ENCODE peak calls at places on chromosomes 1 and 21, in eight cellular contexts. D is mucosa of descending colon, O is stomach, M is choroid plexus epithelial cell, J is astrocyte of the spinal cord, H is prostate gland, U is A549, A is lower leg skin. V is an unnamed sample.

GRCh38 chr21:29486306-29486705 is 187.6 kb downstream of the BACH1 start:
- DNase-seq in D (no peak), O (no peak), M (no peak), J (no peak), H (no peak), U (no peak), A (no peak), V (no peak)

GRCh38 chr1:108570128-108570527 is 10.2 kb downstream of the EEIG2 start:
- DNase-seq in D (no peak), O (no peak), M (peak), J (no peak), H (no peak), U (peak), A (no peak), V (peak)

GRCh38 chr1:6359568-6360496 is 33.7 kb downstream of the ACOT7 start:
- DNase-seq in D (peak), O (peak), M (peak), J (peak), H (peak), U (no peak), A (no peak), V (peak)

GRCh38 chr1:151371744-151372410 is 628 bp downstream of the SELENBP1 start:
- DNase-seq in D (peak), O (peak), M (no peak), J (peak), H (no peak), U (peak), A (no peak), V (peak)

GRCh38 chr1:40076895-40077312 is 20.1 kb downstream of the PPT1 start:
- DNase-seq in D (no peak), O (no peak), M (peak), J (peak), H (no peak), U (no peak), A (peak), V (peak)

GRCh38 chr1:46480959-46481646 is 8.5 kb upstream of the DMBX1 start:
- DNase-seq in D (no peak), O (no peak), M (no peak), J (no peak), H (no peak), U (no peak), A (no peak), V (peak)

GRCh38 chr21:43755820-43756594 is 20.1 kb downstream of the CSTB start:
- DNase-seq in D (no peak), O (no peak), M (no peak), J (no peak), H (no peak), U (no peak), A (no peak), V (no peak)

GRCh38 chr1:173954179-173954578 is 37.1 kb upstream of the SERPINC1 start:
- DNase-seq in D (no peak), O (no peak), M (peak), J (peak), H (no peak), U (no peak), A (no peak), V (no peak)

GRCh38 chr1:33548319-33548718 is 75.9 kb downstream of the ZSCAN20 start:
- DNase-seq in D (no peak), O (no peak), M (no peak), J (no peak), H (no peak), U (no peak), A (no peak), V (no peak)

GRCh38 chr1:227897704-227898438 is 49.9 kb downstream of the WNT9A start:
- DNase-seq in D (no peak), O (peak), M (no peak), J (no peak), H (no peak), U (no peak), A (no peak), V (no peak)

GRCh38 chr1:192808588-192809285 is at the start of gene RGS2:
- DNase-seq in D (peak), O (peak), M (peak), J (peak), H (peak), U (peak), A (peak), V (peak)

GRCh38 chr1:237205400-237206064 is 163.5 kb downstream of the RYR2 start:
- DNase-seq in D (no peak), O (no peak), M (peak), J (peak), H (no peak), U (no peak), A (no peak), V (peak)

GRCh38 chr21:33901421-33902288 is 13.9 kb downstream of the ATP5PO start:
- DNase-seq in D (peak), O (no peak), M (peak), J (peak), H (peak), U (no peak), A (no peak), V (peak)

GRCh38 chr1:44812822-44813543 is 4.7 kb downstream of the BTBD19 start:
- DNase-seq in D (no peak), O (no peak), M (peak), J (no peak), H (no peak), U (no peak), A (no peak), V (no peak)

GRCh38 chr1:5448486-5448885 is 543.7 kb downstream of the NPHP4 start:
- DNase-seq in D (no peak), O (no peak), M (no peak), J (no peak), H (no peak), U (no peak), A (no peak), V (no peak)

GRCh38 chr1:184533049-184533448 is 146.2 kb downstream of the C1orf21 start:
- DNase-seq in D (no peak), O (no peak), M (no peak), J (no peak), H (no peak), U (no peak), A (no peak), V (no peak)

GRCh38 chr1:119968068-119968492 is 71.8 kb upstream of the ADAM30 start:
- DNase-seq in D (peak), O (peak), M (peak), J (peak), H (no peak), U (peak), A (peak), V (peak)

GRCh38 chr1:910881-911721 is 12.6 kb upstream of the SAMD11 start:
- DNase-seq in D (no peak), O (peak), M (no peak), J (no peak), H (no peak), U (peak), A (no peak), V (no peak)

GRCh38 chr1:235888119-235888643 is 21.5 kb upstream of the LYST start:
- DNase-seq in D (no peak), O (no peak), M (no peak), J (no peak), H (no peak), U (no peak), A (no peak), V (no peak)

GRCh38 chr1:231550448-231550781 is 21.9 kb downstream of the TSNAX start:
- DNase-seq in D (no peak), O (no peak), M (peak), J (peak), H (no peak), U (peak), A (no peak), V (peak)

GRCh38 chr1:100543640-100544039 is 5.7 kb downstream of the GPR88 start:
- DNase-seq in D (no peak), O (no peak), M (no peak), J (no peak), H (no peak), U (no peak), A (no peak), V (no peak)

GRCh38 chr1:182211364-182211763 is 149.9 kb upstream of the ZNF648 start:
- DNase-seq in D (no peak), O (no peak), M (no peak), J (no peak), H (no peak), U (no peak), A (no peak), V (no peak)

GRCh38 chr1:109763646-109764415 is at the start of gene EPS8L3:
- DNase-seq in D (peak), O (peak), M (no peak), J (no peak), H (no peak), U (no peak), A (no peak), V (no peak)

GRCh38 chr1:234170067-234170466 is 203.2 kb upstream of the COA6 start:
- DNase-seq in D (no peak), O (no peak), M (no peak), J (no peak), H (no peak), U (no peak), A (no peak), V (no peak)

GRCh38 chr21:42302794-42303193 is 12.4 kb downstream of the TFF3 start:
- DNase-seq in D (no peak), O (no peak), M (no peak), J (no peak), H (no peak), U (no peak), A (no peak), V (no peak)
- H3K4me3 ChIP-seq in D (no peak), O (no peak), M (no peak), J (no peak), H (no peak), U (no peak), A (no peak), V (no peak)

GRCh38 chr1:86085741-86086411 is 70.7 kb downstream of the COL24A1 start:
- DNase-seq in D (no peak), O (no peak), M (no peak), J (no peak), H (no peak), U (no peak), A (no peak), V (no peak)

GRCh38 chr1:86084998-86085397 is 71.6 kb downstream of the COL24A1 start:
- DNase-seq in D (no peak), O (no peak), M (no peak), J (no peak), H (no peak), U (no peak), A (no peak), V (peak)

DNA sequence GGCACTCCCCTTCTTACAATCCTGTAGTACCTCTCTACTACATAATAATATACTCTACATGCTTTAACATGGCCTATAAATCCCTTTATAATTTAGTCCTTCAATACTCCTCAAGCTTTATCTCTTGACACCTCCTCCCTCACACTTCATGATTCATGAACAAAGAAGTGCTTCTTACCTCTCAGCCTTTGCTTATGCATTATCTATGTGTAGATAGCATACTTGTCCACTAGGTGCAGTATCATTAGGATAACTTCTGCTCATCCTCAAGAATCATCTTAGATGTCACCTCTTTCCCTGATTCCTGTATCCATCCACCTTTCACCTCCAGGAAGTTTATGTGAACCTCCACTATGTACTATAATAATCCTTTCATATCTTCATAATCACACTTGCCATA is 74.4 kb downstream of the COL24A1 start:
- DNase-seq in D (no peak), O (no peak), M (peak), J (no peak), H (no peak), U (peak), A (no peak), V (no peak)
- TF ChIP-seq CTCF in D (no peak), O (no peak), M (peak), J (peak), H (no peak), U (no peak), A (no peak), V (peak)

GRCh38 chr1:84505167-84506001 is 802 bp upstream of the SPATA1 start:
- DNase-seq in D (no peak), O (no peak), M (peak), J (peak), H (peak), U (peak), A (peak), V (peak)

GRCh38 chr1:84504580-84505021 is 1.6 kb upstream of the SPATA1 start:
- DNase-seq in D (no peak), O (no peak), M (peak), J (peak), H (no peak), U (no peak), A (no peak), V (peak)

GRCh38 chr1:84506002-84506728 is at the start of the genes GNG5 and SPATA1:
- DNase-seq in D (peak), O (peak), M (peak), J (peak), H (peak), U (peak), A (peak), V (peak)

GRCh38 chr1:84506729-84507453 is 510 bp upstream of the GNG5 start:
- DNase-seq in D (no peak), O (no peak), M (no peak), J (no peak), H (no peak), U (no peak), A (no peak), V (no peak)

DNA sequence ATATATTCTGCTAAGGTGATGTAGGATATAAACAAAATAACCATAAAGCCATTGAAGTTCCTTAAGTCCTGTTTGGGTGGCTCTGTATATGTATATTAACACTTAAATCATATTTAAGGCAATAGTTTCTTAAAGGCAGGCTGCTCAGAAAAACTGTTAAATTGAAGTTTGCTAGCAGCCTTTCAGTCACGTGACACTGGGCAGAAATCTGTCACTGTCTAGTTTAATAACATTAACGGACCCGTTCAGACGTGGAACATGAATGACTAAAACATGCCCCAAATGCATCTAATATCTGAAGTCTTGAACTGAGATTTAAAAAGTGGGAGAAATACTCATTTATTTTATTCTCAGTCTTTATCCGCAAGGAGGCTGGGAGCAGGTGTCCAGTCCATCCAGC is 3.3 kb upstream of the SPATA1 start:
- DNase-seq in D (no peak), O (no peak), M (no peak), J (no peak), H (no peak), U (no peak), A (no peak), V (no peak)
- H3K4me3 ChIP-seq in D (no peak), O (peak), M (no peak), J (no peak), H (no peak), U (no peak), A (no peak), V (no peak)

DNA sequence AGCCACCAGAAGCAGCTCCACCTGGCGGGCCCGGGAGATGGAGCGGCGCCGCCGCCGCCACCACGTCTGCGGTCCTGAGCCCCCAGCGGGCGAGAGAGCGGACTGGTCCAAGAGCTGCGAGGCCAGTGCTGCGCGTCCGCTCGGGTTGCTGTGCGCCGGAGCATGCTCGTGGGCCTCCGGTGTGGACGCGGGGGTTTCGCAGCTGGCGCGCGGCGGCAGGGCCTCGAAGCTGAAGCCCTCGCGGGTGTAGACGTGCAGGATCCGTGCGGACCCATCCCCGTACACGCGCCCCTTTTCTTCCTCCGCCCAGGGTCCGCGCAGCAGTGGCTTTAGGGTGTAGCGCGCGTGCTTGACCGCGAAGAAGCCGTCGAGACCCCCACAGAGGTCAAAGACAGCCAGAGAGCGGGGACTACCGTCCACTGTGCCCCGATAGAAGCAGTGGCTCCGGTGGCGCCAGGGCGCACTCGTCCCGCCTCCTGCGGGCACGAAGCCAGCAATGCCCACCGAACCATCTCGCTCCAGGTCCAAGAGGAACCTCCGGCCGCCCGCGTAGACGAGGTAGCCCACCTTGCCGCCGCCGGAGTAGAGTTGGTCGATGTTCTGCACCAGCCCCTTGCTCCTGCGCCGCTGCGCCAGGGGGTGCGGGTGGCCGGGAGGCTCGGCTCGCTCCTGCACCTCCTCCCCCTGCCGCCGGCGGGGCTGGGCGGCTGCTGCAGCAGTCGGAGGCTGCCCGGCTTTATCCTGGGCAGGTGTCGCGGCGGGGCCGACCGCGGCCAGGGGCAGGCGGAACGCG is 1.1 kb downstream of the ADAMTS5 start:
- DNase-seq in D (peak), O (peak), M (peak), J (no peak), H (no peak), U (no peak), A (no peak), V (peak)
- TF ChIP-seq CTCF in D (no peak), O (peak), M (peak), J (peak), H (no peak), U (no peak), A (no peak), V (peak)

GRCh38 chr1:56550132-56550531 is 29.2 kb downstream of the PLPP3 start:
- DNase-seq in D (no peak), O (no peak), M (no peak), J (peak), H (no peak), U (no peak), A (no peak), V (no peak)
- H3K4me3 ChIP-seq in D (no peak), O (no peak), M (no peak), J (no peak), H (no peak), U (no peak), A (no peak), V (no peak)

DNA sequence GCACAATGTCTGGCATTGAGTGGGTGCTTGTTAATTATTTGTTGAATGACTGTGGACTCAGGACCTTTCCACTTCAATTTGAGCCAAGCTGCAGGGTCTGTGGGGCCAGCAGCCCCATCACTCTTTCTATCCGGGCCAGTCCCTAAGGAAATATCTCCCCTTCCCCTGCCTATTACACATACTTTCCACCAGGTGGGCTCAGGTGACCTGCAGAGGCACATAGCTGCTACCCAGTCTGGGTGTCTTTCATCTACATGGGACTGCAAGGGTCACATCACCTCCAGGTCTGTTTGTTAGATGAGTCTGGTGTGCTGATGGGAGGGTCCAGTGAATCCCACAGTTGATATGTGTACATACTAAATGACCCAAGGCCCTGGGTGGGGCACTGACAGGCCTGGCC is 59.6 kb upstream of the KDM4A start:
- DNase-seq in D (no peak), O (no peak), M (no peak), J (no peak), H (no peak), U (peak), A (no peak), V (no peak)
- TF ChIP-seq CTCF in D (no peak), O (no peak), M (peak), J (peak), H (no peak), U (no peak), A (no peak), V (peak)